ENCODE peak calls at places on chromosomes 2 and 18, in four cellular contexts. One of them, this sample, is unnamed.

GRCh38 chr2:55891671-55892071 is 31.9 kb downstream of the EFEMP1 start:
- DNase-seq in activated T-cell treated with anti-CD3 and anti-CD28 coated beads for 1 hour: no peak
- DNase-seq in NCI-H2029: no peak
- DNase-seq in astrocyte of the spinal cord: no peak
- DNase-seq in this sample: no peak

GRCh38 chr2:118431586-118431985 is 343.3 kb downstream of the INSIG2 start:
- DNase-seq in activated T-cell treated with anti-CD3 and anti-CD28 coated beads for 1 hour: no peak
- DNase-seq in NCI-H2029: no peak
- DNase-seq in astrocyte of the spinal cord: no peak
- DNase-seq in this sample: no peak

GRCh38 chr2:36468463-36469266 is 113.1 kb downstream of the CRIM1 start:
- DNase-seq in activated T-cell treated with anti-CD3 and anti-CD28 coated beads for 1 hour: no peak
- DNase-seq in NCI-H2029: no peak
- DNase-seq in astrocyte of the spinal cord: peak; percentile 92
- DNase-seq in this sample: no peak

GRCh38 chr2:124610141-124610540 is 585.1 kb downstream of the CNTNAP5 start:
- DNase-seq in activated T-cell treated with anti-CD3 and anti-CD28 coated beads for 1 hour: no peak
- DNase-seq in NCI-H2029: no peak
- DNase-seq in astrocyte of the spinal cord: no peak
- DNase-seq in this sample: no peak

GRCh38 chr2:160372585-160372984 is 121.0 kb downstream of the RBMS1 start:
- DNase-seq in activated T-cell treated with anti-CD3 and anti-CD28 coated beads for 1 hour: no peak
- DNase-seq in NCI-H2029: no peak
- DNase-seq in astrocyte of the spinal cord: peak; percentile 70
- DNase-seq in this sample: peak; percentile 29

GRCh38 chr2:224987733-224988132 is 54.5 kb downstream of the DOCK10 start:
- DNase-seq in activated T-cell treated with anti-CD3 and anti-CD28 coated beads for 1 hour: no peak
- DNase-seq in NCI-H2029: no peak
- DNase-seq in astrocyte of the spinal cord: peak; percentile 32
- DNase-seq in this sample: peak; percentile 71

GRCh38 chr18:59787998-59788875 is 91.0 kb upstream of the CCBE1 start:
- DNase-seq in activated T-cell treated with anti-CD3 and anti-CD28 coated beads for 1 hour: no peak
- DNase-seq in NCI-H2029: no peak
- DNase-seq in astrocyte of the spinal cord: peak; percentile 76
- DNase-seq in this sample: peak; percentile 85

GRCh38 chr2:96262306-96262705 is 3.5 kb downstream of the TMEM127 start:
- DNase-seq in activated T-cell treated with anti-CD3 and anti-CD28 coated beads for 1 hour: no peak
- DNase-seq in NCI-H2029: no peak
- DNase-seq in astrocyte of the spinal cord: no peak
- DNase-seq in this sample: no peak

GRCh38 chr2:173590278-173590811 is 235.7 kb downstream of the CDCA7 start:
- DNase-seq in activated T-cell treated with anti-CD3 and anti-CD28 coated beads for 1 hour: no peak
- DNase-seq in NCI-H2029: peak; percentile 97
- DNase-seq in astrocyte of the spinal cord: peak; percentile 98
- DNase-seq in this sample: peak; percentile 98

GRCh38 chr2:241799522-241800197 is 9.3 kb upstream of the NEU4 start:
- DNase-seq in activated T-cell treated with anti-CD3 and anti-CD28 coated beads for 1 hour: no peak
- DNase-seq in NCI-H2029: no peak
- DNase-seq in astrocyte of the spinal cord: no peak
- DNase-seq in this sample: no peak

GRCh38 chr2:212227755-212228154 is 310.8 kb downstream of the ERBB4 start:
- DNase-seq in activated T-cell treated with anti-CD3 and anti-CD28 coated beads for 1 hour: no peak
- DNase-seq in NCI-H2029: peak; percentile 86
- DNase-seq in astrocyte of the spinal cord: peak; percentile 78
- DNase-seq in this sample: peak; percentile 14

GRCh38 chr18:73199151-73199550 is 331.4 kb upstream of the NETO1 start:
- DNase-seq in activated T-cell treated with anti-CD3 and anti-CD28 coated beads for 1 hour: no peak
- DNase-seq in NCI-H2029: no peak
- DNase-seq in astrocyte of the spinal cord: peak; percentile 13
- DNase-seq in this sample: no peak

GRCh38 chr2:223765221-223765775 is 72.1 kb downstream of the AP1S3 start:
- DNase-seq in activated T-cell treated with anti-CD3 and anti-CD28 coated beads for 1 hour: no peak
- DNase-seq in NCI-H2029: no peak
- DNase-seq in astrocyte of the spinal cord: no peak
- DNase-seq in this sample: no peak

This sample was measured in HT1080.